ENCODE peak calls at places on chromosomes 5 and 9, in seven cellular contexts. M is A549, S is adrenal gland, J is GM12878, K is NB4, X is uterus, A is HCT116. O is an unnamed sample.

GRCh38 chr5:143403607-143404415 is at the start of gene NR3C1:
- DNase-seq in M (peak), S (peak), J (no peak), K (peak), X (peak), A (no peak), O (peak)

GRCh38 chr5:96101358-96102089 is 139.9 kb upstream of the ELL2 start:
- DNase-seq in M (no peak), S (no peak), J (no peak), K (no peak), X (no peak), A (no peak), O (no peak)

GRCh38 chr5:138725885-138726457 is 27.3 kb upstream of the CTNNA1 start:
- DNase-seq in M (no peak), S (no peak), J (no peak), K (no peak), X (peak), A (no peak), O (no peak)

GRCh38 chr9:15262581-15262980 is 44.4 kb downstream of the TTC39B start:
- DNase-seq in M (no peak), S (no peak), J (no peak), K (no peak), X (no peak), A (no peak), O (no peak)

GRCh38 chr9:72980600-72981265 is 27.9 kb upstream of the ALDH1A1 start:
- DNase-seq in M (no peak), S (no peak), J (no peak), K (no peak), X (no peak), A (no peak), O (no peak)

GRCh38 chr5:109888980-109889379 is 199.3 kb downstream of the MAN2A1 start:
- DNase-seq in M (no peak), S (no peak), J (no peak), K (no peak), X (no peak), A (no peak), O (no peak)

GRCh38 chr5:155079698-155080097 is 66.1 kb downstream of the KIF4B start:
- DNase-seq in M (no peak), S (no peak), J (no peak), K (no peak), X (no peak), A (no peak), O (no peak)

GRCh38 chr9:5851445-5851844 is 18.5 kb upstream of the ERMP1 start:
- DNase-seq in M (no peak), S (no peak), J (peak), K (peak), X (no peak), A (no peak), O (peak)

GRCh38 chr5:158489207-158489532 is 610.5 kb downstream of the EBF1 start:
- DNase-seq in M (no peak), S (no peak), J (no peak), K (no peak), X (no peak), A (no peak), O (no peak)

GRCh38 chr5:139747583-139748504 is 47.8 kb upstream of the PSD2 start:
- DNase-seq in M (no peak), S (no peak), J (no peak), K (peak), X (peak), A (no peak), O (peak)

GRCh38 chr5:43389679-43390329 is 22.4 kb downstream of the CCL28 start:
- DNase-seq in M (peak), S (peak), J (peak), K (peak), X (peak), A (peak), O (peak)

GRCh38 chr5:80219381-80219780 is 36.5 kb downstream of the SERINC5 start:
- DNase-seq in M (no peak), S (no peak), J (no peak), K (no peak), X (no peak), A (no peak), O (no peak)

DNA sequence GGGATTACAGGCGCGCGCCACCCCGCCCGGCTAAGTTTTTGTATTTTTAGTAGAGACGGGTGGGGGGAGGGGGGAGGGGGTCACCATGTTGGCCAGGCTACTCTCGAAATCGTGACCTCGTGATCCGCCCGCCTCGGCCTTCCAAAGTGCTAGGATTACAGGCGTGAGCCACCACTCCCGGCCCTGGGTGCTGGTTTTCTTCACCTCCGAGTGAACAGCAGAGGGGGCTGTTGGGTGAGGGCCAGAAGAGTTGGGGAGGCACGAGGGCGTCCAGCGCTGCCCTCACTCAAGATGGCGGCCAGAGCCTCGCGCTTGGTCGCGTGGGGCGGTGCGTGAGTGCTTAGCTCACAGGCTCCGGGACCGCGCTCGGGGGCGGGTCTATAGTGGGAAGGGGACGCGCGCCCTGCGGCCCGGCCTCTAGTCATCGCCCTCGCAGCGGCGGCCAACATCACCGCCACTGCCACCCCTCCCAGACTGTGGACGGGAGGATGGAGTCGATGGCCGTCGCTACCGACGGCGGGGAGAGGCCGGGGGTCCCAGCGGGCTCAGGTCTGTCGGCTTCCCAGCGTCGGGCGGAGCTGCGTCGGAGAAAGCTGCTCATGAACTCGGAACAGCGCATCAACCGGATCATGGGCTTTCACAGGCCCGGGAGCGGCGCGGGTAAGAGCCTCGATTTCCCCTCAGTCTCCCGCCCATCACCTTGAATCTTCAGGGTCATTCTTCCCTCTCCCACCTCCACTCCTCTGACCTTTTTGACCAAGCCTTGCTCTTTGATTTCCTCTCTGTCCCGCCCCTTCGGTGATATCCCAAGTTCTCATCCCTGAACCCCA is at the start of gene CAMLG:
- DNase-seq in M (peak), S (peak), J (peak), K (peak), X (peak), A (peak), O (peak)
- TF ChIP-seq POLR2A in M (peak), S (peak), J (peak), K (peak), X (peak), A (peak), O (peak)

GRCh38 chr9:128276008-128276573 is at the start of gene SWI5:
- DNase-seq in M (peak), S (peak), J (peak), K (peak), X (peak), A (peak), O (peak)
- TF ChIP-seq POLR2A in M (peak), S (peak), J (peak), K (peak), X (peak), A (peak), O (peak)

GRCh38 chr9:107620801-107621200 is 131.2 kb upstream of the KLF4 start:
- DNase-seq in M (no peak), S (no peak), J (no peak), K (no peak), X (peak), A (no peak), O (no peak)
- TF ChIP-seq POLR2A in M (no peak), S (no peak), J (no peak), K (no peak), X (no peak), A (no peak), O (no peak)

DNA sequence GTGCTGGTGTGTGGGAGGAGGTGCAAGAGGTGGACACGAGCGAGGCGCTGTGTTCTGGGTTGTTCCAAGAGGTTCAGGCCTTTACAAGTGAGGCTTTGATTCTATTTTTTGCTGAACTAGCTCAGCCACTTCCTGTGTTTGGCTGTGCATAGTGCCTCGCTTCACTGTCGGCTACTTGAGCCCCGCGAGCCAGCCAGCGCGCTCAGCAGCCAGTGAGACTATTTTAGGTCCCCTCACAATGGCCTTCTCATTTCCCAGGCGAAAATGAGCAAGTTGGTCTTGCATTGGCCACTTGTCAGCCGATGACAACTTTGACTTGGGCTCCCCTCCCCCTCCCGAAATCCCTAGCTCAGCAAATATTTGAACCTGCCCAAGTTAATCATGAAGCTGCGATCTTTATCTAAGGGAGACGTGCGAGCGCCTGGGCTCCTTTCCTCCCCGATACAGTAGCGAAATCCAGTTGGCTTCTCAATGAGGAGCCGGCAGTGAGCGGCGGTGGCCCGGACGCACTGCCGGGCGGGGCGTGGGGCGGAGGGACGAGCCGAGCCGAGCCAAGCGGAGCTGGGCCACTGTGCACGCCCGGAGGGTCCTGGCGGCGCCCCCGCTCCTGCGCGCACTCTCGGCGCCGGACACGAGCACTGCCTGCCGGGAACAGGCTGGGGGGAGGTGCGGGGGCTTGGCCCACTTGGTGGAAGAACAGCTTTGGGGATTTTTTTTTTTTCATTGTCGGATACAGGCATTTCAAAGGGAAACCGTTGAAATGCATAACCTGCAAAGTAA is 72.6 kb downstream of the PIK3R1 start:
- DNase-seq in M (peak), S (peak), J (peak), K (no peak), X (peak), A (no peak), O (peak)
- TF ChIP-seq POLR2A in M (peak), S (no peak), J (peak), K (no peak), X (peak), A (no peak), O (peak)